ENCODE peak calls at places on chromosomes 11 and 22, in nine cellular contexts. A is DMS153, W is AML-193, P is nucleus accumbens, Z is type B pancreatic cell, F is mesendoderm, E is NCI-H345, O is frontal cortex, I is M059J. N is an unnamed sample.

GRCh38 chr11:8025123-8025522 is 38.0 kb downstream of the EIF3F start:
- DNase-seq in A (no peak), W (no peak), P (no peak), Z (no peak), F (no peak), E (no peak), O (no peak), I (peak; percentile 78), N (peak; percentile 41)

GRCh38 chr11:46315033-46315738 is 32.1 kb upstream of the DGKZ start:
- DNase-seq in A (no peak), W (peak; percentile 61), P (no peak), Z (no peak), F (peak; percentile 96), E (peak; percentile 24), O (no peak), I (peak; percentile 72), N (peak; percentile 77)

GRCh38 chr11:123303924-123304323 is 108.9 kb upstream of the CLMP start:
- DNase-seq in A (no peak), W (no peak), P (no peak), Z (no peak), F (no peak), E (no peak), O (no peak), I (no peak), N (no peak)

GRCh38 chr22:20024225-20025087 is 3.5 kb downstream of the TANGO2 start:
- DNase-seq in A (no peak), W (no peak), P (no peak), Z (no peak), F (no peak), E (no peak), O (no peak), I (no peak), N (no peak)

GRCh38 chr11:98036810-98037209 is 983.9 kb upstream of the CNTN5 start:
- DNase-seq in A (no peak), W (no peak), P (no peak), Z (no peak), F (no peak), E (no peak), O (no peak), I (no peak), N (no peak)

GRCh38 chr11:42840176-42840829 is 471.5 kb upstream of the API5 start:
- DNase-seq in A (no peak), W (no peak), P (no peak), Z (no peak), F (no peak), E (no peak), O (no peak), I (no peak), N (no peak)

GRCh38 chr22:38298312-38299000 is 18.8 kb downstream of the CSNK1E start:
- DNase-seq in A (no peak), W (peak; percentile 16), P (no peak), Z (no peak), F (peak; percentile 96), E (no peak), O (no peak), I (peak; percentile 75), N (peak; percentile 27)

GRCh38 chr11:108559340-108559739 is 34.2 kb downstream of the EXPH5 start:
- DNase-seq in A (no peak), W (peak; percentile 51), P (no peak), Z (no peak), F (no peak), E (no peak), O (no peak), I (peak; percentile 70), N (peak; percentile 44)

GRCh38 chr11:132595711-132596111 is 936.6 kb downstream of the OPCML start:
- DNase-seq in A (peak; percentile 50), W (no peak), P (no peak), Z (no peak), F (no peak), E (peak; percentile 62), O (no peak), I (peak; percentile 31), N (no peak)

GRCh38 chr11:15119826-15120225 is 5.1 kb downstream of the INSC start:
- DNase-seq in A (no peak), W (no peak), P (no peak), Z (no peak), F (no peak), E (no peak), O (no peak), I (peak; percentile 35), N (no peak)

GRCh38 chr11:119445356-119445755 is 22.4 kb upstream of the THY1 start:
- DNase-seq in A (no peak), W (no peak), P (no peak), Z (no peak), F (no peak), E (no peak), O (no peak), I (no peak), N (no peak)

GRCh38 chr11:66315921-66316811 is 678 bp downstream of the CD248 start:
- DNase-seq in A (no peak), W (no peak), P (no peak), Z (no peak), F (no peak), E (no peak), O (no peak), I (no peak), N (no peak)

GRCh38 chr22:32617271-32617670 is 142.7 kb downstream of the FBXO7 start:
- DNase-seq in A (no peak), W (no peak), P (no peak), Z (no peak), F (no peak), E (no peak), O (no peak), I (peak; percentile 59), N (peak; percentile 60)

GRCh38 chr11:85590848-85591483 is 36.2 kb downstream of the DLG2 start:
- DNase-seq in A (peak; percentile 3), W (peak; percentile 50), P (no peak), Z (no peak), F (peak; percentile 70), E (peak; percentile 28), O (no peak), I (peak; percentile 58), N (peak; percentile 43)